ENCODE peak calls at places on chromosomes 5 and 9, in five cellular contexts. One of them, this sample, is unnamed. For H3K4me1, the result is how much of the 10 kb centered on the place peaks cover.

GRCh38 chr5:56126487-56127179 is 106.5 kb downstream of the ANKRD55 start:
- DNase-seq in mesendoderm: no peak
- DNase-seq in ovary: no peak
- DNase-seq in OCI-LY7: no peak
- DNase-seq in A549: peak
- DNase-seq in this sample: no peak

GRCh38 chr5:108079754-108080153 is 302.1 kb downstream of the FBXL17 start:
- DNase-seq in OCI-LY7: no peak
- DNase-seq in mesendoderm: no peak
- DNase-seq in A549: no peak
- DNase-seq in ovary: no peak
- DNase-seq in this sample: no peak

GRCh38 chr5:4627887-4628286 is 512.2 kb upstream of the ADAMTS16 start:
- DNase-seq in mesendoderm: no peak
- DNase-seq in OCI-LY7: no peak
- DNase-seq in ovary: no peak
- DNase-seq in A549: no peak
- DNase-seq in this sample: no peak

GRCh38 chr9:3479516-3480352 is 46.1 kb downstream of the RFX3 start:
- DNase-seq in mesendoderm: peak
- DNase-seq in OCI-LY7: peak
- DNase-seq in A549: no peak
- DNase-seq in ovary: no peak
- DNase-seq in this sample: no peak

GRCh38 chr9:90870646-90871326 is 69.2 kb downstream of the SYK start:
- DNase-seq in mesendoderm: peak
- DNase-seq in ovary: no peak
- DNase-seq in OCI-LY7: peak
- DNase-seq in A549: peak
- DNase-seq in this sample: peak

GRCh38 chr9:37942616-37943328 is 38.8 kb upstream of the SLC25A51 start:
- DNase-seq in mesendoderm: no peak
- DNase-seq in A549: no peak
- DNase-seq in ovary: no peak
- DNase-seq in OCI-LY7: no peak
- DNase-seq in this sample: no peak

GRCh38 chr5:116522737-116523136 is 51.9 kb downstream of the SEMA6A start:
- DNase-seq in mesendoderm: no peak
- DNase-seq in ovary: no peak
- DNase-seq in OCI-LY7: no peak
- DNase-seq in A549: no peak
- DNase-seq in this sample: no peak

GRCh38 chr5:123035950-123036390 is 555 bp downstream of the PPIC start:
- DNase-seq in OCI-LY7: no peak
- DNase-seq in ovary: peak
- DNase-seq in mesendoderm: peak
- DNase-seq in A549: peak
- DNase-seq in this sample: no peak

GRCh38 chr5:11037080-11037479 is 276.0 kb upstream of the DAP start:
- DNase-seq in mesendoderm: no peak
- DNase-seq in OCI-LY7: no peak
- DNase-seq in A549: no peak
- DNase-seq in ovary: no peak
- DNase-seq in this sample: no peak

GRCh38 chr5:132225165-132226032 is 2.3 kb downstream of the P4HA2 start:
- DNase-seq in ovary: peak
- DNase-seq in A549: no peak
- DNase-seq in mesendoderm: no peak
- DNase-seq in OCI-LY7: no peak
- DNase-seq in this sample: no peak

GRCh38 chr5:170464280-170465127 is 39.3 kb upstream of the KCNIP1 start:
- DNase-seq in ovary: no peak
- DNase-seq in mesendoderm: no peak
- DNase-seq in A549: no peak
- DNase-seq in OCI-LY7: no peak
- DNase-seq in this sample: no peak

GRCh38 chr5:90421136-90421535 is 11.6 kb upstream of the CETN3 start:
- DNase-seq in A549: peak
- DNase-seq in ovary: no peak
- DNase-seq in OCI-LY7: peak
- DNase-seq in mesendoderm: peak
- DNase-seq in this sample: no peak

GRCh38 chr5:103218164-103218563 is 40.4 kb upstream of the MACIR start:
- DNase-seq in OCI-LY7: no peak
- DNase-seq in ovary: no peak
- DNase-seq in A549: peak
- DNase-seq in mesendoderm: no peak
- DNase-seq in this sample: no peak

GRCh38 chr5:149452665-149453617 is 73.8 kb upstream of the IL17B start:
- DNase-seq in mesendoderm: peak
- DNase-seq in OCI-LY7: no peak
- DNase-seq in ovary: peak
- DNase-seq in A549: peak
- DNase-seq in this sample: no peak

GRCh38 chr9:18489861-18490260 is 15.9 kb downstream of the ADAMTSL1 start:
- DNase-seq in mesendoderm: no peak
- DNase-seq in OCI-LY7: no peak
- DNase-seq in A549: no peak
- DNase-seq in ovary: no peak
- DNase-seq in this sample: no peak

GRCh38 chr5:17316973-17317459 is 99.6 kb downstream of the BASP1 start:
- DNase-seq in A549: peak
- DNase-seq in ovary: no peak
- DNase-seq in OCI-LY7: peak
- DNase-seq in mesendoderm: no peak
- DNase-seq in this sample: no peak

GRCh38 chr5:4348919-4349318 is 753.3 kb downstream of the IRX1 start:
- DNase-seq in mesendoderm: no peak
- DNase-seq in A549: no peak
- DNase-seq in ovary: no peak
- DNase-seq in OCI-LY7: no peak
- DNase-seq in this sample: no peak

GRCh38 chr9:4937436-4937835 is 47.6 kb upstream of the JAK2 start:
- DNase-seq in A549: no peak
- DNase-seq in mesendoderm: no peak
- DNase-seq in ovary: no peak
- DNase-seq in OCI-LY7: no peak
- DNase-seq in this sample: no peak

GRCh38 chr9:114319147-114319546 is 3.8 kb upstream of the ORM1 start:
- DNase-seq in ovary: peak
- DNase-seq in OCI-LY7: no peak
- DNase-seq in mesendoderm: no peak
- DNase-seq in A549: no peak
- DNase-seq in this sample: no peak

GRCh38 chr9:127049044-127049443 is 73.4 kb downstream of the ANGPTL2 start:
- DNase-seq in mesendoderm: no peak
- DNase-seq in A549: peak
- DNase-seq in OCI-LY7: no peak
- DNase-seq in ovary: no peak
- DNase-seq in this sample: peak

GRCh38 chr5:174951151-174951780 is 226.9 kb downstream of the MSX2 start:
- DNase-seq in mesendoderm: peak
- DNase-seq in A549: peak
- DNase-seq in OCI-LY7: peak
- DNase-seq in ovary: no peak
- DNase-seq in this sample: peak

GRCh38 chr9:87387351-87388055 is 110.2 kb upstream of the DAPK1 start:
- DNase-seq in mesendoderm: peak
- DNase-seq in A549: no peak
- DNase-seq in OCI-LY7: no peak
- DNase-seq in ovary: no peak
- DNase-seq in this sample: no peak

GRCh38 chr5:68261174-68262021 is 45.8 kb downstream of the PIK3R1 start:
- DNase-seq in OCI-LY7: no peak
- DNase-seq in ovary: no peak
- DNase-seq in mesendoderm: no peak
- DNase-seq in A549: no peak
- DNase-seq in this sample: no peak

GRCh38 chr9:122931851-122932199 is 513 bp upstream of the ZBTB26 start:
- DNase-seq in ovary: no peak
- DNase-seq in mesendoderm: no peak
- DNase-seq in OCI-LY7: no peak
- DNase-seq in A549: no peak
- DNase-seq in this sample: no peak

GRCh38 chr5:141258464-141258863 is 13.3 kb downstream of the PCDHB15 start:
- DNase-seq in mesendoderm: no peak
- DNase-seq in A549: no peak
- DNase-seq in ovary: no peak
- DNase-seq in OCI-LY7: no peak
- DNase-seq in this sample: no peak

GRCh38 chr9:130433168-130433946 is 11.4 kb upstream of the ASS1 start:
- DNase-seq in mesendoderm: peak
- DNase-seq in OCI-LY7: no peak
- DNase-seq in A549: peak
- DNase-seq in ovary: peak
- DNase-seq in this sample: no peak

GRCh38 chr9:96482471-96482870 is 32.5 kb downstream of the HABP4 start:
- DNase-seq in ovary: no peak
- DNase-seq in mesendoderm: no peak
- DNase-seq in OCI-LY7: no peak
- DNase-seq in A549: no peak
- DNase-seq in this sample: no peak

GRCh38 chr5:61626639-61627282 is 294.7 kb downstream of the ZSWIM6 start:
- DNase-seq in A549: no peak
- DNase-seq in OCI-LY7: no peak
- DNase-seq in mesendoderm: no peak
- DNase-seq in ovary: no peak
- DNase-seq in this sample: no peak

GRCh38 chr5:82549263-82549662 is 271.1 kb upstream of the RPS23 start:
- DNase-seq in ovary: no peak
- DNase-seq in A549: no peak
- DNase-seq in mesendoderm: no peak
- DNase-seq in OCI-LY7: no peak
- DNase-seq in this sample: no peak

GRCh38 chr5:5726401-5726800 is 303.9 kb downstream of the ICE1 start:
- DNase-seq in OCI-LY7: no peak
- DNase-seq in A549: no peak
- DNase-seq in ovary: no peak
- DNase-seq in mesendoderm: no peak
- DNase-seq in this sample: no peak

GRCh38 chr5:79888643-79889042 is 102.4 kb downstream of the MTX3 start:
- DNase-seq in A549: no peak
- DNase-seq in ovary: no peak
- DNase-seq in OCI-LY7: no peak
- DNase-seq in mesendoderm: no peak
- DNase-seq in this sample: no peak

GRCh38 chr5:76807296-76807695 is 11.5 kb upstream of the F2RL1 start:
- DNase-seq in A549: peak
- DNase-seq in ovary: no peak
- DNase-seq in mesendoderm: peak
- DNase-seq in OCI-LY7: no peak
- DNase-seq in this sample: no peak

GRCh38 chr9:121217609-121218292 is 16.1 kb upstream of the RAB14 start:
- DNase-seq in ovary: no peak
- DNase-seq in A549: no peak
- DNase-seq in mesendoderm: no peak
- DNase-seq in OCI-LY7: no peak
- DNase-seq in this sample: no peak

GRCh38 chr5:1343931-1344901 is 683 bp downstream of the CLPTM1L start:
- DNase-seq in OCI-LY7: peak
- DNase-seq in mesendoderm: peak
- DNase-seq in ovary: peak
- DNase-seq in A549: no peak
- DNase-seq in this sample: no peak

GRCh38 chr9:34579819-34580185 is 9.7 kb downstream of the CNTFR start:
- DNase-seq in mesendoderm: no peak
- DNase-seq in A549: no peak
- DNase-seq in OCI-LY7: no peak
- DNase-seq in ovary: no peak
- DNase-seq in this sample: no peak
- H3K4me1 ChIP-seq in mesendoderm: under half
- H3K4me1 ChIP-seq in A549: under half
- H3K4me1 ChIP-seq in OCI-LY7: under half
- H3K4me1 ChIP-seq in ovary: under half
- H3K4me1 ChIP-seq in this sample: under half

GRCh38 chr5:139704748-139705147 is 56.6 kb downstream of the CXXC5 start:
- DNase-seq in mesendoderm: no peak
- DNase-seq in A549: no peak
- DNase-seq in ovary: no peak
- DNase-seq in OCI-LY7: no peak
- DNase-seq in this sample: no peak
- H3K4me1 ChIP-seq in mesendoderm: under half
- H3K4me1 ChIP-seq in A549: under half
- H3K4me1 ChIP-seq in ovary: under half
- H3K4me1 ChIP-seq in OCI-LY7: half or more
- H3K4me1 ChIP-seq in this sample: under half

GRCh38 chr9:79623799-79624721 is 52.3 kb downstream of the TLE4 start:
- DNase-seq in A549: peak
- DNase-seq in OCI-LY7: peak
- DNase-seq in mesendoderm: peak
- DNase-seq in ovary: no peak
- DNase-seq in this sample: peak
- H3K4me1 ChIP-seq in A549: under half
- H3K4me1 ChIP-seq in OCI-LY7: under half
- H3K4me1 ChIP-seq in mesendoderm: under half
- H3K4me1 ChIP-seq in ovary: under half
- H3K4me1 ChIP-seq in this sample: under half

DNA sequence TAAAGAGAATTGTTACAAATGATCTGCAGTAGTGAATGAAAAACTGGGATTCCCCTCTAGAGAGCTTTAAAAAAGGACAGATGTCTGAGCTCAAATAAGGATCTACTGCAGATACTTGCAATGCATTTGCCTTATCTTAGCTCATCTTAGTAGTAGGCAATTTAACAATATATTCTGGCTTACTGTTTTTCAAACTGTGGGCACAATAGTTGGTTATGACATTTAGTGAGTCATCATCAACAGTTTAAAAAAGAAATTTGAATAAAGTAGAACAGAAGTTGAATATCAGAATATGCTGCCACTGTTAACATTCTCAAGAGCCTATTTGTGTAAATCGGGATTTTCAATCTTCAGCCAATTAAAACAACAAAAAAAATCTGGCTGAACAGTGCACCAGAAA is 6.7 kb upstream of the CAST start:
- DNase-seq in ovary: no peak
- DNase-seq in A549: no peak
- DNase-seq in OCI-LY7: no peak
- DNase-seq in mesendoderm: no peak
- DNase-seq in this sample: no peak
- H3K4me1 ChIP-seq in ovary: under half
- H3K4me1 ChIP-seq in A549: half or more
- H3K4me1 ChIP-seq in OCI-LY7: under half
- H3K4me1 ChIP-seq in mesendoderm: under half
- H3K4me1 ChIP-seq in this sample: under half

This sample was measured in CD4-positive, alpha-beta memory T cell.